ENCODE peak calls at places on chromosomes 11 and 22, in ten cellular contexts. C is stimulated activated naive CD8-positive, alpha-beta T cell treated with anti-CD3 and anti-CD28 coated beads, Interleukin-15, Interleukin-2, amounts not matched to agents 100 U/mL and 50 U/mL, for 24 hours; N is body of pancreas; J is T-helper 2 cell; L is small intestine; O is mesendoderm; Y is stimulated activated CD4-positive, alpha-beta T cell treated with anti-CD3 and anti-CD28 coated beads, Interleukin-2, amount 100 ng/mL, for 48 hours; G is nucleus accumbens; I is central memory CD8-positive, alpha-beta T cell; R is transverse colon. V is an unnamed sample.

GRCh38 chr22:19761500-19762314 is 1.1 kb downstream of the TBX1 start:
- DNase-seq in J (no peak), G (no peak), N (no peak), R (no peak), Y (no peak), C (no peak), O (peak; percentile 65), L (no peak), I (no peak), V (no peak)

GRCh38 chr11:106014035-106014434 is 8.0 kb downstream of the MSANTD4 start:
- DNase-seq in R (no peak), C (no peak), O (no peak), J (no peak), N (no peak), Y (no peak), I (no peak), G (no peak), L (no peak), V (no peak)

GRCh38 chr11:131038597-131038996 is 122.3 kb upstream of the SNX19 start:
- DNase-seq in O (peak; percentile 64), C (no peak), I (no peak), J (no peak), R (no peak), Y (no peak), G (no peak), N (no peak), L (no peak), V (peak; percentile 38)

GRCh38 chr11:46249103-46249942 is 28.1 kb upstream of the CREB3L1 start:
- DNase-seq in I (no peak), O (no peak), N (no peak), Y (no peak), J (no peak), G (no peak), R (no peak), L (no peak), C (no peak), V (no peak)

GRCh38 chr11:45089251-45089650 is 57.2 kb upstream of the PRDM11 start:
- DNase-seq in J (no peak), L (no peak), O (no peak), R (peak; percentile 59), C (no peak), G (no peak), Y (no peak), I (no peak), N (peak; percentile 89), V (no peak)

GRCh38 chr11:76588455-76589325 is 81.9 kb downstream of the LRRC32 start:
- DNase-seq in I (no peak), J (no peak), Y (peak; percentile 39), G (no peak), C (peak; percentile 66), L (no peak), N (peak; percentile 60), O (no peak), R (peak; percentile 57), V (peak; percentile 25)

GRCh38 chr22:38397189-38398097 is 57.6 kb downstream of the KCNJ4 start:
- DNase-seq in J (no peak), R (peak; percentile 59), G (no peak), Y (no peak), I (no peak), L (peak; percentile 18), O (peak; percentile 99), N (peak; percentile 46), C (peak; percentile 28), V (peak; percentile 36)

GRCh38 chr11:124278261-124278660 is 22.1 kb downstream of the OR8G5 start:
- DNase-seq in C (no peak), I (no peak), L (no peak), Y (no peak), O (no peak), N (no peak), G (no peak), R (no peak), J (no peak), V (no peak)

GRCh38 chr11:12411806-12412727 is 34.7 kb downstream of the PARVA start:
- DNase-seq in G (peak; percentile 14), O (peak; percentile 99), Y (peak; percentile 27), I (no peak), R (peak; percentile 69), L (peak; percentile 39), N (peak; percentile 51), C (peak; percentile 49), J (no peak), V (peak; percentile 38)

GRCh38 chr22:29379258-29379657 is 9.1 kb downstream of the AP1B1 start:
- DNase-seq in G (no peak), R (no peak), Y (no peak), O (no peak), C (no peak), N (no peak), I (no peak), L (no peak), J (no peak), V (no peak)

GRCh38 chr11:79439430-79439892 is 1.4 kb downstream of the TENM4 start:
- DNase-seq in J (no peak), L (no peak), R (no peak), C (no peak), Y (no peak), G (no peak), I (no peak), O (peak; percentile 60), N (no peak), V (peak; percentile 17)

GRCh38 chr11:67311556-67312082 is 8.3 kb downstream of the SSH3 start:
- DNase-seq in Y (no peak), R (no peak), O (no peak), I (no peak), N (no peak), G (no peak), L (no peak), J (no peak), C (no peak), V (no peak)

GRCh38 chr22:42768385-42769035 is 47.8 kb upstream of the A4GALT start:
- DNase-seq in J (no peak), O (no peak), R (no peak), I (no peak), L (no peak), N (no peak), G (no peak), Y (no peak), C (no peak), V (no peak)

GRCh38 chr22:48331266-48331665 is 1496.4 kb downstream of the BRD1 start:
- DNase-seq in L (no peak), Y (no peak), C (no peak), I (no peak), G (no peak), R (no peak), N (no peak), O (no peak), J (no peak), V (no peak)

GRCh38 chr11:37026741-37027140 is 428.7 kb upstream of the RAG2 start:
- DNase-seq in C (no peak), O (no peak), Y (no peak), R (no peak), N (no peak), I (no peak), L (no peak), G (no peak), J (no peak), V (no peak)

GRCh38 chr11:59555601-59556114 is 44.3 kb downstream of the OR4D9 start:
- DNase-seq in O (no peak), G (no peak), J (no peak), Y (no peak), I (no peak), L (no peak), C (no peak), N (no peak), R (no peak), V (no peak)

GRCh38 chr11:70703141-70704052 is 305.1 kb downstream of the CTTN start:
- DNase-seq in C (no peak), Y (no peak), N (peak; percentile 57), I (no peak), R (no peak), G (no peak), O (peak; percentile 11), J (no peak), L (no peak), V (no peak)

GRCh38 chr11:64385953-64386704 is 27.2 kb downstream of the RPS6KA4 start:
- DNase-seq in O (peak; percentile 53), L (no peak), R (no peak), C (no peak), N (no peak), G (no peak), J (no peak), I (no peak), Y (no peak), V (no peak)

GRCh38 chr11:113806403-113806802 is 26.8 kb downstream of the CLDN25 start:
- DNase-seq in N (no peak), O (peak; percentile 76), J (no peak), C (peak; percentile 14), R (peak; percentile 11), L (peak; percentile 51), Y (no peak), I (no peak), G (no peak), V (peak; percentile 45)

GRCh38 chr22:38305481-38306448 is 11.5 kb downstream of the CSNK1E start:
- DNase-seq in N (peak; percentile 38), I (no peak), J (no peak), R (peak; percentile 64), G (no peak), Y (no peak), O (peak; percentile 77), L (peak; percentile 31), C (peak; percentile 35), V (peak; percentile 80)

GRCh38 chr11:27350503-27350902 is 12.5 kb downstream of the CCDC34 start:
- DNase-seq in N (no peak), I (no peak), C (no peak), Y (no peak), R (no peak), O (no peak), J (no peak), L (no peak), G (no peak), V (no peak)

GRCh38 chr22:32389685-32390084 is 22.4 kb downstream of the RTCB start:
- DNase-seq in O (peak; percentile 31), J (no peak), Y (no peak), I (no peak), N (no peak), L (no peak), R (no peak), G (no peak), C (peak; percentile 20), V (no peak)

GRCh38 chr11:36931167-36931566 is 333.1 kb upstream of the RAG2 start:
- DNase-seq in L (no peak), G (no peak), N (no peak), Y (no peak), R (no peak), O (no peak), I (no peak), C (no peak), J (no peak), V (no peak)

GRCh38 chr11:61516675-61517516 is 8.3 kb downstream of the LRRC10B start:
- DNase-seq in G (no peak), R (no peak), O (peak; percentile 52), C (peak; percentile 77), N (no peak), J (peak; percentile 42), L (no peak), I (peak; percentile 38), Y (peak; percentile 66), V (peak; percentile 92)

GRCh38 chr11:100732949-100733348 is 45.9 kb downstream of the ARHGAP42 start:
- DNase-seq in Y (no peak), L (peak; percentile 76), J (no peak), G (no peak), N (no peak), I (no peak), C (no peak), O (no peak), R (no peak), V (no peak)

GRCh38 chr11:2587132-2587930 is 112.5 kb downstream of the KCNQ1OT1 start:
- DNase-seq in Y (no peak), C (no peak), O (no peak), L (no peak), R (peak; percentile 5), G (no peak), N (no peak), J (no peak), I (peak; percentile 9), V (peak; percentile 23)

GRCh38 chr11:95345651-95346050 is 114.6 kb upstream of the SESN3 start:
- DNase-seq in J (no peak), N (no peak), O (no peak), C (no peak), L (no peak), G (no peak), R (no peak), I (no peak), Y (no peak), V (no peak)

GRCh38 chr11:8720868-8721739 is 38.5 kb downstream of the RPL27A start:
- DNase-seq in O (peak; percentile 87), I (no peak), N (peak; percentile 55), G (no peak), Y (no peak), L (peak; percentile 61), C (no peak), R (peak; percentile 62), J (no peak), V (no peak)

V was measured in GM13976.